ENCODE peak calls at places on chromosome 21, in nine cellular contexts. V, Z, J, Y, N, D, M, L and I are unnamed samples.

GRCh38 chr21:41691205-41692203 is 75.3 kb downstream of the RIPK4 start:
- DNase-seq in V (no peak), Z (no peak), J (no peak), Y (no peak), N (no peak), D (no peak), M (no peak), L (peak; percentile 28), I (no peak)

GRCh38 chr21:42674351-42674940 is 21.0 kb downstream of the PDE9A start:
- DNase-seq in V (no peak), Z (peak; percentile 85), J (no peak), Y (no peak), N (peak; percentile 79), D (no peak), M (peak; percentile 38), L (no peak), I (peak; percentile 12)

GRCh38 chr21:29347274-29347681 is 48.6 kb downstream of the BACH1 start:
- DNase-seq in V (no peak), Z (no peak), J (no peak), Y (no peak), N (no peak), D (no peak), M (no peak), L (no peak), I (no peak)

GRCh38 chr21:31921079-31921478 is 48.3 kb downstream of the HUNK start:
- DNase-seq in V (no peak), Z (no peak), J (no peak), Y (no peak), N (no peak), D (peak; percentile 71), M (no peak), L (no peak), I (no peak)

GRCh38 chr21:14438204-14438603 is 55.3 kb upstream of the HSPA13 start:
- DNase-seq in V (no peak), Z (no peak), J (no peak), Y (no peak), N (no peak), D (no peak), M (no peak), L (no peak), I (no peak)

GRCh38 chr21:42819861-42820512 is 59.4 kb downstream of the WDR4 start:
- DNase-seq in V (no peak), Z (no peak), J (no peak), Y (no peak), N (no peak), D (no peak), M (no peak), L (no peak), I (no peak)

GRCh38 chr21:34187935-34188334 is 114.6 kb downstream of the MRPS6 start:
- DNase-seq in V (no peak), Z (no peak), J (peak; percentile 49), Y (no peak), N (peak; percentile 52), D (no peak), M (no peak), L (peak; percentile 75), I (no peak)

GRCh38 chr21:15289896-15290841 is 225.4 kb upstream of the NRIP1 start:
- DNase-seq in V (peak; percentile 74), Z (peak; percentile 55), J (peak; percentile 44), Y (peak; percentile 88), N (peak; percentile 64), D (no peak), M (peak; percentile 30), L (no peak), I (no peak)

DNA sequence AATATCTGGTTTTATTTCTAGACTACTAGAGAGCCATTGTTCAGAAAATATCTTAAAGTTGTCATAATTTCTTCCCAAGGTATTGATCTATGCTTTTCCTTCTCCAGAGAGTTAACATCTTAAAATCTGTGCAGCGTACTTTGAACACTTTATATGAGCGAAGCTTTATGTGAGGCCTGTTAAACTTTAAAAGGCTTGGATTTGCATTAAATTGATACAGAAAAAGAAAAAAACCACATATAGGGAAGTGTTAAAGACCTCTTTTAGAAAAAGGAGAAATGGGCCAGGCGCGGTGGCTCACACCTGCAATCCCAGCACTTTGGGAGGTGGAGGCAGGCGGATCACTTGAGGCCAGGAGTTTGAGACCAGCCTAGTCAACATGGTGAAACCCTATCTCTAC is 59.2 kb upstream of the MORC3 start:
- DNase-seq in V (no peak), Z (no peak), J (no peak), Y (no peak), N (no peak), D (no peak), M (no peak), L (no peak), I (no peak)
- H3K4me3 ChIP-seq in V (peak overlapping the region; percentile 26), Z (no peak overlapping the region), J (no peak overlapping the region), Y (no peak overlapping the region), N (peak overlapping the region; percentile 42), D (peak overlapping the region; percentile 65), M (no peak overlapping the region), L (peak overlapping the region; percentile 48), I (no peak overlapping the region)

GRCh38 chr21:43997766-43998742 is 14.1 kb upstream of the TRAPPC10 start:
- DNase-seq in V (no peak), Z (no peak), J (no peak), Y (no peak), N (no peak), D (peak; percentile 76), M (no peak), L (no peak), I (no peak)

GRCh38 chr21:43994085-43994484 is 18.0 kb upstream of the TRAPPC10 start:
- DNase-seq in V (peak; percentile 30), Z (no peak), J (no peak), Y (peak; percentile 27), N (no peak), D (no peak), M (no peak), L (no peak), I (no peak)

GRCh38 chr21:43994646-43995045 is 17.5 kb upstream of the TRAPPC10 start:
- DNase-seq in V (peak; percentile 7), Z (no peak), J (no peak), Y (no peak), N (no peak), D (no peak), M (no peak), L (no peak), I (no peak)

GRCh38 chr21:43993420-43993934 is 18.6 kb upstream of the TRAPPC10 start:
- DNase-seq in V (peak; percentile 41), Z (no peak), J (no peak), Y (peak; percentile 22), N (no peak), D (no peak), M (no peak), L (no peak), I (no peak)

DNA sequence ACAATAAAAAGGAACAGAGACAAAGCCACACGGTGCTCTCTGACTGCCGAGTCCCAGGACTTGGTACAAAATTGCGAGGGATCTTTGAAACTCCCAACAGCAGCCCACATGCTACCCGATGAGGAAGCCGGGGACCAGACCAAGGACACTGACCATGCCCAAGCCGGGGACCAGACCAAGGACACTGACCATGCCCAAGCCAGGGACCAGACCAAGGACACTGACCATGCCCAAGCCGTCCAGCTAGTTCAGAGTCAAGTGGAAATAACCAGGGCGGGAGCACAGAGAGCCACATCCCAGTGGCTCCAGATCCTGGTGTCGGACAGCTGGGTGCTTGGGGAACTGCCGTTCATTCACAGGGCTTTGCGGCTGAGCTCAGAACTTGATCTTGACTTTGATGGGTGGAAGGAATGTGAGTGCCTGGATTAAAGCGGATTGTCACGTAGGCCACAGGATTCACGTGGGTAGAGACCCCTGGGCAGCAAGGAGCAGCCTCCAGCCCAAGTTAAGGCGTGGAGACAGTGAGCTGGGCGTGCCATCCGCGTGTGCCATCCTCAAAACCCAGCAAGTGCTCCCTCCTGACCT is 16.5 kb upstream of the TRAPPC10 start:
- DNase-seq in V (peak; percentile 22), Z (no peak), J (no peak), Y (no peak), N (no peak), D (no peak), M (no peak), L (no peak), I (no peak)
- H3K9me3 ChIP-seq in V (no peaks in the 10 kb centered on the region), Z (no peaks in the 10 kb centered on the region), J (no peaks in the 10 kb centered on the region), Y (no peaks in the 10 kb centered on the region), N (no peaks in the 10 kb centered on the region), D (no peaks in the 10 kb centered on the region), M (peaks cover 2% of the 10 kb centered on the region), L (no peaks in the 10 kb centered on the region), I (no peaks in the 10 kb centered on the region)

GRCh38 chr21:45535341-45536081 is 6.7 kb downstream of the SLC19A1 start:
- DNase-seq in V (no peak), Z (no peak), J (no peak), Y (peak; percentile 51), N (peak; percentile 41), D (no peak), M (no peak), L (peak; percentile 72), I (peak; percentile 3)

GRCh38 chr21:45533731-45534571 is 8.3 kb downstream of the SLC19A1 start:
- DNase-seq in V (peak; percentile 55), Z (no peak), J (no peak), Y (no peak), N (peak; percentile 58), D (no peak), M (no peak), L (peak; percentile 65), I (peak; percentile 5)

GRCh38 chr21:45536301-45537081 is 5.7 kb downstream of the SLC19A1 start:
- DNase-seq in V (peak; percentile 54), Z (no peak), J (no peak), Y (peak; percentile 46), N (peak; percentile 21), D (no peak), M (no peak), L (peak; percentile 60), I (peak; percentile 1)

GRCh38 chr21:45532826-45533730 is 9.2 kb downstream of the SLC19A1 start:
- DNase-seq in V (no peak), Z (no peak), J (no peak), Y (peak; percentile 89), N (peak; percentile 28), D (no peak), M (no peak), L (peak; percentile 62), I (peak; percentile 3)

DNA sequence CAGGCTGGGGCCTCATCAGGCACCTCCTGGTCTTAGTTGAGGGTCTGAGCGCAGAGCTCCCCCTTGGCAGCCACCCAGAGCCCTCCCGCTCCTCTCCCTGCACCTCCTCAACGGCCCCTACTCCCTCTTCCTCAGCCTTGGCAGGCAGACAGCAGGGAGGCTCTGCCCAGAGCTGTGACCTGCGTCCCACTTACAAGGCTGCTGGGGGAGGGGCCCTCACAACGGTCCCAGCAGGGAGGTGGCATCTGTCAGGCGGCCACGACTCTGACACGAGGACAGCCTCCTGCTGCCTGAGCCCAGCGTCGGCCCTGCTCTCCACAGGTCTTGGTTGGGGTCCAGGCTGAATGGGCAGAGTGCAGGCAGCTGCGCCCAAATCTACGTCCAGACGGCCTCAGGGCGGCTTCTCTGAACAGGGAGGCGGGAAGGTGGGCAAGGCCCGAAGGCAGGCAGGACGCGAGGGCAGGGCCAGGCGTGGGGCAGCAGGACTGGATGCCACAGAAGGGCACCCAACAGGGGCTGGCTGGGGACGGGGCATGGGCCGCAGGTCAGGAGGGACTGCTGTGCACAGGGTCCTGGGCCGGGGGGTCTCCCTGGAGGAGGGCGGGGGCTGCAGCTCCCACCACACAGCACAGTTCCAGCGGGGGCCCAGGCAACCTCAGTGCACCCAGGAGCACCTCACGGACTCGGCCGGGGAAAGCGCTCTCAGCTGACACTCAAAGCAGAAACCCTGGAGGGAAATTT is 7.5 kb downstream of the SLC19A1 start:
- DNase-seq in V (peak; percentile 53), Z (peak; percentile 41), J (no peak), Y (peak; percentile 82), N (peak; percentile 90), D (no peak), M (no peak), L (peak; percentile 66), I (peak; percentile 71)
- H3K4me3 ChIP-seq in V (no peak overlapping the region), Z (no peak overlapping the region), J (no peak overlapping the region), Y (no peak overlapping the region), N (no peak overlapping the region), D (no peak overlapping the region), M (no peak overlapping the region), L (no peak overlapping the region), I (no peak overlapping the region)

DNA sequence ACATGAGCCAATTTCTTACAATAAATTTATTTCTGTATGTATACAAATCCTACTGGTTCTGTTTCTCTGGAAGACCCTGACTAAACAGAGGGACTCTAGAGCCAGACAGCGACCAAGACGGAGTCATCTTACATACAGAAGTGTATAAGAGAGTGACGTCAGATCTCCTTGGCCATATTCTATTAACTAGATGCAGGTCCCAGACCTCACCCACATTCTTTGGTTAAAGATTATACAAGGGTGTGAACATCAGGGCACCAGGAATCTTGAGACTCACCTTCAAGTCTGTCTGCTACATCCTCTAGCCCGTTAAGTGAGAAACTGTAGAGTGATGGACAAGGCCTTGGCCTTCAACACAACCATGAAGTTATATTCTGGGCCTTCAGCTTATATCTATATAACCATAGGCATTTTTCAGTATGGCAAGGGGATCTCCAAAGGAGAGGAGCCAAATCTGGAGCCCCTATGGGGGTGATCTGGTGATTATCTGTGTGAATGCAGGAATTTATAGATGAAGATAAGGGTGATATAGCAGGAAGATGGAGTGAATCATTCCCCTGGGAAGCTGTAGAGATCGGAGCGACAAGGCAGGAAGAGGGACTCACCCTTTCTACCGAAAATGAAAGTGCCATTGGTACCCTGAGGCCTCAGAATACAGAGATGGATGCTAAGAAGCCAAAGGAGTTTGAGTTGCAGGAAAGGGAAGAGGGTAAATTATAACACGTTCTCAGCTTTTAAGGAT is 83.9 kb downstream of the ADAMTS1 start:
- DNase-seq in V (no peak), Z (no peak), J (no peak), Y (no peak), N (no peak), D (no peak), M (no peak), L (no peak), I (no peak)
- H3K9me3 ChIP-seq in V (no peaks in the 10 kb centered on the region), Z (no peaks in the 10 kb centered on the region), J (no peaks in the 10 kb centered on the region), Y (no peaks in the 10 kb centered on the region), N (no peaks in the 10 kb centered on the region), D (no peaks in the 10 kb centered on the region), M (no peaks in the 10 kb centered on the region), L (no peaks in the 10 kb centered on the region), I (no peaks in the 10 kb centered on the region)